ENCODE peak calls at places on chromosomes 13 and 19, in six cellular contexts. N, Q, J, O, D and B are unnamed samples.

GRCh38 chr13:98384739-98385138 is 192.2 kb downstream of the STK24 start:
- DNase-seq in Q (no peak), N (peak; percentile 89), D (peak; percentile 28), O (peak; percentile 79), J (no peak), B (no peak)

GRCh38 chr13:79913141-79913827 is 427.6 kb downstream of the SPRY2 start:
- DNase-seq in N (no peak), Q (no peak), O (no peak), D (no peak), J (no peak), B (no peak)

GRCh38 chr13:62512194-62513141 is 1096.8 kb upstream of the PCDH20 start:
- DNase-seq in Q (no peak), D (peak; percentile 33), O (peak; percentile 0), N (peak; percentile 65), J (no peak), B (no peak)

GRCh38 chr13:51107996-51108395 is 3.1 kb downstream of the C13orf42 start:
- DNase-seq in N (no peak), D (no peak), Q (no peak), O (no peak), J (no peak), B (no peak)

GRCh38 chr13:97394542-97394941 is 39.4 kb upstream of the RAP2A start:
- DNase-seq in Q (no peak), O (no peak), D (no peak), J (no peak), N (no peak), B (no peak)

GRCh38 chr19:42422576-42423461 is 4.4 kb downstream of the LIPE start:
- DNase-seq in Q (no peak), N (peak; percentile 22), D (no peak), J (peak; percentile 32), O (no peak), B (peak; percentile 64)

GRCh38 chr19:459724-460511 is 915 bp downstream of the SHC2 start:
- DNase-seq in N (peak; percentile 33), O (no peak), J (no peak), D (peak; percentile 18), Q (peak; percentile 62), B (no peak)

GRCh38 chr13:83829800-83830199 is 52.5 kb downstream of the SLITRK1 start:
- DNase-seq in Q (no peak), O (no peak), N (peak; percentile 12), D (peak; percentile 5), J (no peak), B (no peak)

GRCh38 chr13:87094646-87095045 is 576.5 kb upstream of the SLITRK5 start:
- DNase-seq in O (no peak), Q (no peak), N (peak; percentile 59), J (no peak), D (peak; percentile 1), B (no peak)

GRCh38 chr13:73738626-73739025 is 395.6 kb downstream of the KLF12 start:
- DNase-seq in O (no peak), Q (no peak), D (no peak), N (no peak), J (no peak), B (no peak)

GRCh38 chr13:100513987-100514670 is 74.5 kb downstream of the GGACT start:
- DNase-seq in O (no peak), J (no peak), Q (no peak), D (no peak), N (peak; percentile 56), B (no peak)

GRCh38 chr13:43493496-43494000 is 293.2 kb downstream of the ENOX1 start:
- DNase-seq in J (no peak), O (no peak), Q (no peak), N (no peak), D (no peak), B (no peak)

GRCh38 chr19:17841810-17842662 is 5.7 kb downstream of the JAK3 start:
- DNase-seq in O (peak; percentile 84), J (no peak), Q (peak; percentile 99), D (peak; percentile 89), N (peak; percentile 92), B (no peak)

GRCh38 chr13:62924395-62924794 is 1508.7 kb upstream of the PCDH20 start:
- DNase-seq in D (no peak), O (no peak), N (no peak), Q (no peak), J (no peak), B (no peak)

GRCh38 chr13:92640936-92641335 is 585.7 kb upstream of the GPC6 start:
- DNase-seq in O (no peak), J (no peak), Q (no peak), D (no peak), N (peak; percentile 37), B (no peak)

GRCh38 chr19:51272183-51272817 is 21.4 kb downstream of the SIGLECL1 start:
- DNase-seq in Q (no peak), J (no peak), N (no peak), D (no peak), O (no peak), B (no peak)

GRCh38 chr13:109151696-109152095 is 522.3 kb downstream of the MYO16 start:
- DNase-seq in J (no peak), O (peak; percentile 46), Q (no peak), D (no peak), N (no peak), B (no peak)

GRCh38 chr13:109412232-109412935 is 374.0 kb downstream of the IRS2 start:
- DNase-seq in J (no peak), D (peak; percentile 49), N (peak; percentile 81), Q (peak; percentile 61), O (peak; percentile 70), B (no peak)

GRCh38 chr13:113358653-113359052 is 5.3 kb downstream of the GRTP1 start:
- DNase-seq in O (no peak), N (no peak), J (no peak), Q (no peak), D (no peak), B (no peak)

GRCh38 chr13:29908411-29908810 is 58.0 kb upstream of the UBL3 start:
- DNase-seq in D (peak; percentile 31), N (no peak), J (no peak), O (no peak), Q (no peak), B (no peak)

GRCh38 chr13:77740931-77741586 is 43.6 kb downstream of the SLAIN1 start:
- DNase-seq in Q (no peak), N (no peak), O (no peak), D (no peak), J (no peak), B (no peak)

GRCh38 chr13:79528356-79528755 is 47.4 kb downstream of the NDFIP2 start:
- DNase-seq in O (no peak), Q (no peak), D (no peak), J (no peak), N (peak; percentile 31), B (no peak)

GRCh38 chr19:49210108-49210900 is 52.7 kb downstream of the TRPM4 start:
- DNase-seq in J (no peak), Q (peak; percentile 25), N (peak; percentile 56), D (no peak), O (no peak), B (no peak)

GRCh38 chr13:85469320-85469719 is 329.9 kb downstream of the SLITRK6 start:
- DNase-seq in O (no peak), D (no peak), N (no peak), Q (no peak), J (no peak), B (no peak)

GRCh38 chr13:24032674-24033073 is 127.8 kb upstream of the SPATA13 start:
- DNase-seq in Q (no peak), N (peak; percentile 10), D (peak; percentile 53), O (no peak), J (no peak), B (no peak)

GRCh38 chr13:22173605-22174004 is 502.7 kb downstream of the FGF9 start:
- DNase-seq in O (no peak), Q (no peak), D (no peak), J (no peak), N (peak; percentile 4), B (no peak)

GRCh38 chr19:7627166-7627565 is 2.2 kb downstream of the XAB2 start:
- DNase-seq in Q (no peak), O (no peak), J (no peak), N (no peak), D (no peak), B (no peak)

GRCh38 chr19:2533686-2534085 is 57.8 kb downstream of the GADD45B start:
- DNase-seq in O (no peak), J (no peak), N (peak; percentile 65), D (peak; percentile 61), Q (no peak), B (no peak)

DNA sequence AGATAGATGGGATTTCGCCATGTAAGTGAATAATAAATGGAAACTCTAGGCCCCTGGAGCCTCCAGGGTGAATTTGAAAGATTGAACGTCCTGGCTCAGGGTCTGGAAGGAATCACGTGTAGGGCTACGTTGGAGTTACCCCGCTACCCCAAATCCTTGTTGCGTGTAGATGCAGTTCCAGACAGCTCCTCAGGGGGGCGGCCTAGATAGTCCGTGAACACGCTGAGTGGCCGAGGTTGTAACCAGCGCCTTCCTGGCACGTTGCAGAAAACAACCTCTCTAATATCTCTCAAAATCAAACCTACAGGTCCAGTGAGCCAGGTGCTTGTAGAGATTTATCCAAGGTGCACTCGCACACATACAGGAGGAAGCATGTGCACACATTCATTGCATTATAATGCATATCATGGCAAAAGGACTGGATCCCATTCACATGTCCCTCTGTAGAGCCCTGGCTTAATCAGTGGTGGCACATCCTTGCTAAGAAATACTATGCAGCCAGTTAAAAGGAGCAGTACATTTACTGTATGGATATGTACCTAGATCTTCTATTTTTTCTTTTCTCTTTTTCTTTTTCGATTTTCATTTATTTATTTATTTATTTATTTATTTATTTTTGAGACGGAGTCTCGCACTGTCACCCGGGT is 2.5 kb upstream of the KEAP1 start:
- DNase-seq in O (peak; percentile 56), N (peak; percentile 75), Q (peak; percentile 49), D (peak; percentile 72), J (peak; percentile 73), B (peak; percentile 80)
- TF ChIP-seq CTCF in O (peak; percentile 86), N (peak; percentile 85), Q (peak; percentile 30), D (peak; percentile 81), J (peak; percentile 80), B (peak; percentile 93)

GRCh38 chr19:30406220-30406944 is 34.2 kb downstream of the ZNF536 start:
- DNase-seq in Q (no peak), O (no peak), D (no peak), J (no peak), N (no peak), B (no peak)
- TF ChIP-seq CTCF in Q (no peak), O (peak; percentile 48), D (no peak), J (no peak), N (no peak), B (no peak)

DNA sequence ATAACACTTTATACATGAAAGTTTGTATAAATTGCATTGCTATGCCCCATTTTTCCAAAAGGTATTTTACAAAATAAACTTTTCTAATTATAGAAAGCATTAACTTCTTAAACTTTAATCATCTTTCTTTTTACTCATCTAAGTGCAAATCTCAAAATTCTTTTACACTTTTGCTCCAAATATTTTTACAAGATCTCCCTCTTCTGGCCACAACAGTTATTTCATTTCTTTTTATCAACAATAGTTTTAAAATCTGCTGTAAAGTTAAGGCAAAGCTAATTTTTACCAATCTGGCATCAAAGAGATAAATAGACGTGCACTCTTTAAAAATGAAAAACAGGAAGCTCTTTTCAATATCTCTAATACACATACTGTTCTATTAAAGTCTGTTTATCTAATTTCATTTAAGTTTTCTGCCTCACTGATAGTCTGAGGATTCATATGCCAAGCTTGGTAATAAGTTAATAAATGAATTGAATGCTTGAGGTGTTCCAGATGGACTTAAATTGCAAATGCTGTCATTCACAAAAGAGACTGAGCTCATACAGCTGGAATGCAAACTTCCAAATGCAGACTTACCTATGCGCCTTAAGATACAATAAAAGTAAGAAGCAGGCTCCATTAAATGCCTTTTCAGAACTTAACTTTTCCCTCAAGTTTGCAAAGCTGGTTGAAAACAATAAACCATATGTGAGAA is 583.0 kb upstream of the ATXN8OS start:
- DNase-seq in J (no peak), Q (no peak), O (no peak), D (no peak), N (peak; percentile 14), B (no peak)
- TF ChIP-seq CTCF in J (no peak), Q (no peak), O (no peak), D (peak; percentile 12), N (peak; percentile 35), B (no peak)

GRCh38 chr19:38556521-38557174 is 61.1 kb downstream of the MAP4K1 start:
- DNase-seq in O (no peak), Q (no peak), J (no peak), D (peak; percentile 9), N (peak; percentile 12), B (no peak)
- TF ChIP-seq CTCF in O (peak; percentile 32), Q (no peak), J (no peak), D (peak; percentile 23), N (peak; percentile 39), B (no peak)